ENCODE peak calls at places on chromosome 21, in five cellular contexts. J is dorsolateral prefrontal cortex; S is CD8-positive, alpha-beta T cell; B is GM23248; C is effector memory CD4-positive, alpha-beta T cell. E is an unnamed sample.

GRCh38 chr21:15250384-15250783 is 185.6 kb upstream of the NRIP1 start:
- DNase-seq in J (no peak), S (no peak), B (peak; percentile 73), C (no peak), E (peak; percentile 26)

GRCh38 chr21:32516729-32517649 is 68.3 kb downstream of the TCP10L start:
- DNase-seq in J (no peak), S (no peak), B (peak; percentile 98), C (no peak), E (peak; percentile 94)

GRCh38 chr21:24514081-24514733 is 1093.1 kb downstream of the MRPL39 start:
- DNase-seq in J (no peak), S (no peak), B (peak; percentile 0), C (no peak), E (no peak)

GRCh38 chr21:29350246-29350779 is 51.6 kb downstream of the BACH1 start:
- DNase-seq in J (no peak), S (no peak), B (no peak), C (no peak), E (no peak)

GRCh38 chr21:38774152-38774551 is 31.6 kb upstream of the ETS2 start:
- DNase-seq in J (no peak), S (no peak), B (no peak), C (no peak), E (peak; percentile 62)

GRCh38 chr21:29072873-29073221 is 601 bp downstream of the CCT8 start:
- DNase-seq in J (no peak), S (no peak), B (peak; percentile 73), C (no peak), E (peak; percentile 54)

GRCh38 chr21:32604484-32604883 is 7.7 kb downstream of the CFAP298 start:
- DNase-seq in J (no peak), S (no peak), B (no peak), C (no peak), E (no peak)

GRCh38 chr21:36126621-36127110 is 8.2 kb upstream of the CBR3 start:
- DNase-seq in J (no peak), S (no peak), B (no peak), C (no peak), E (no peak)

GRCh38 chr21:30668776-30669175 is 26.1 kb downstream of the KRTAP20-3 start:
- DNase-seq in J (no peak), S (no peak), B (no peak), C (no peak), E (no peak)

GRCh38 chr21:31182231-31183129 is 144.2 kb upstream of the KRTAP19-8 start:
- DNase-seq in J (no peak), S (peak; percentile 66), B (no peak), C (peak; percentile 57), E (no peak)

GRCh38 chr21:17803536-17803935 is 15.6 kb downstream of the C21orf91 start:
- DNase-seq in J (no peak), S (no peak), B (no peak), C (no peak), E (no peak)

GRCh38 chr21:20720623-20721022 is 277.6 kb upstream of the NCAM2 start:
- DNase-seq in J (no peak), S (no peak), B (no peak), C (no peak), E (no peak)

GRCh38 chr21:26067836-26068401 is 102.7 kb downstream of the APP start:
- DNase-seq in J (no peak), S (no peak), B (no peak), C (no peak), E (peak; percentile 28)

GRCh38 chr21:36229181-36229580 is 72.6 kb downstream of the DOP1B start:
- DNase-seq in J (no peak), S (no peak), B (no peak), C (no peak), E (no peak)

GRCh38 chr21:39062196-39062900 is 120.9 kb downstream of the PSMG1 start:
- DNase-seq in J (no peak), S (no peak), B (no peak), C (no peak), E (no peak)

GRCh38 chr21:16588433-16588860 is 858.7 kb downstream of the USP25 start:
- DNase-seq in J (peak; percentile 93), S (no peak), B (peak; percentile 96), C (no peak), E (no peak)

GRCh38 chr21:38756746-38757145 is 49.0 kb upstream of the ETS2 start:
- DNase-seq in J (no peak), S (no peak), B (peak; percentile 90), C (no peak), E (no peak)

GRCh38 chr21:27329255-27329851 is 362.5 kb upstream of the ADAMTS5 start:
- DNase-seq in J (no peak), S (no peak), B (no peak), C (no peak), E (no peak)

GRCh38 chr21:25331286-25331685 is 276.0 kb downstream of the MRPL39 start:
- DNase-seq in J (no peak), S (no peak), B (peak; percentile 16), C (no peak), E (no peak)

GRCh38 chr21:18970416-18970815 is 566.8 kb upstream of the TMPRSS15 start:
- DNase-seq in J (no peak), S (no peak), B (no peak), C (no peak), E (no peak)

GRCh38 chr21:29271927-29272333 is 26.8 kb upstream of the BACH1 start:
- DNase-seq in J (no peak), S (no peak), B (peak; percentile 5), C (no peak), E (no peak)

GRCh38 chr21:39712976-39713375 is 32.0 kb upstream of the IGSF5 start:
- DNase-seq in J (no peak), S (no peak), B (no peak), C (no peak), E (no peak)

GRCh38 chr21:29305561-29305960 is 6.8 kb downstream of the BACH1 start:
- DNase-seq in J (no peak), S (no peak), B (no peak), C (no peak), E (no peak)

GRCh38 chr21:29376556-29376955 is 77.8 kb downstream of the BACH1 start:
- DNase-seq in J (no peak), S (peak; percentile 41), B (peak; percentile 46), C (peak; percentile 18), E (peak; percentile 12)

GRCh38 chr21:36079010-36079649 is 9.3 kb downstream of the CBR1 start:
- DNase-seq in J (no peak), S (no peak), B (peak; percentile 40), C (no peak), E (no peak)

GRCh38 chr21:32747396-32747795 is 19.6 kb upstream of the SYNJ1 start:
- DNase-seq in J (no peak), S (no peak), B (no peak), C (no peak), E (no peak)

GRCh38 chr21:39316062-39316461 is 2.6 kb upstream of the BRWD1 start:
- DNase-seq in J (no peak), S (no peak), B (peak; percentile 19), C (no peak), E (no peak)

GRCh38 chr21:39564200-39564599 is 48.5 kb upstream of the B3GALT5 start:
- DNase-seq in J (no peak), S (no peak), B (no peak), C (no peak), E (no peak)

GRCh38 chr21:16082038-16082816 is 352.4 kb downstream of the USP25 start:
- DNase-seq in J (no peak), S (no peak), B (peak; percentile 72), C (no peak), E (peak; percentile 78)

GRCh38 chr21:33403128-33403785 is at the start of gene IFNGR2:
- DNase-seq in J (no peak), S (peak; percentile 62), B (peak; percentile 58), C (peak; percentile 25), E (no peak)

GRCh38 chr21:18529253-18529652 is 125.7 kb upstream of the TMPRSS15 start:
- DNase-seq in J (no peak), S (no peak), B (peak; percentile 0), C (no peak), E (peak; percentile 91)

GRCh38 chr21:16468191-16468590 is 738.4 kb downstream of the USP25 start:
- DNase-seq in J (no peak), S (no peak), B (peak; percentile 44), C (no peak), E (no peak)

DNA sequence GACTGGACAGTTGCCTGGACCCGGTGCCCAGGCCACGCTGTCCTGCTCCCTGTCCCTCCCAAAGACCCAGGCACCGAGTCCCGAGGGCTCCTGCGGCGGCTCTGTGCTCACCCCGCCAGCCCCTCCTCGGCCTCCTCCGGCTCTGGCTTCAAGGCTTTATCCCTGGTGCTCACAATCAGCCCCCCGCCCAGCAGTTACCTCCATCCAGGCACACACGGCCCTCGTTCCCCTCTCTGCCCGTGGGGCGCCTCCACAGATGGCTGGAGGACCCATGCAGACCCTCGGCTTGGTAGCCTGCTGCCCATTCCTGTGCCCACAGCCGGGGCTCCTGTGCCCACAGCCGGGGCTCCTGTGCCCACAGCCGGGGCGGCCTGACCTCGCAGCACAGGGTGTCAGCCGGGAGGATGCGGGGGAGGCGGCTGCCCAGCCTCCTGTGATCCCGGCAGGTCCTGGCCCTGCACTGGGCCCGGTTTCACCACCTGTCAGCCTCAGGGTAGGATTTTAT is 52.3 kb upstream of the COL18A1 start:
- DNase-seq in J (no peak), S (no peak), B (no peak), C (no peak), E (no peak)
- H3K27ac ChIP-seq in J (no peak overlapping the region), S (no peak overlapping the region), B (no peak overlapping the region), C (no peak overlapping the region), E (no peak overlapping the region)

DNA sequence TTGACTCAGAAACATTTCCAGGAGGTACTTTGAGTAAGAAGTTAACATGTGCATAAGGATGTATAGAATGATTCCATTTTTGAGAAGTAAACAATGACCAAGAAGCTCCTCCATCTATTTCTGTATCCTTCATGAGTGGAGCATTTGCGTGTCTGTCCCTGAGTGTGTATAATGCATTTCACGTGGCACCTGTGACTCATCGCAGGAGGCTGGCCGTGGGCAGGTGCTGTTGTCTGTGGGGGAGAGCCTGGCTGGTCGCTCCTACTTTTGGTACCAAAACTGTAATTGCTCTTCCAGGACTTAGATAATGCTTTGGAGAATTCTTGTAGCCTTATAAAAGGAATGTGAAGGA is 16.5 kb downstream of the SLC37A1 start:
- DNase-seq in J (no peak), S (no peak), B (no peak), C (no peak), E (no peak)
- H3K27ac ChIP-seq in J (no peak overlapping the region), S (no peak overlapping the region), B (no peak overlapping the region), C (no peak overlapping the region), E (no peak overlapping the region)

GRCh38 chr21:45103966-45104520 is 29.7 kb downstream of the ADARB1 start:
- DNase-seq in J (no peak), S (no peak), B (no peak), C (no peak), E (no peak)
- H3K27ac ChIP-seq in J (no peak overlapping the region), S (no peak overlapping the region), B (no peak overlapping the region), C (no peak overlapping the region), E (no peak overlapping the region)

DNA sequence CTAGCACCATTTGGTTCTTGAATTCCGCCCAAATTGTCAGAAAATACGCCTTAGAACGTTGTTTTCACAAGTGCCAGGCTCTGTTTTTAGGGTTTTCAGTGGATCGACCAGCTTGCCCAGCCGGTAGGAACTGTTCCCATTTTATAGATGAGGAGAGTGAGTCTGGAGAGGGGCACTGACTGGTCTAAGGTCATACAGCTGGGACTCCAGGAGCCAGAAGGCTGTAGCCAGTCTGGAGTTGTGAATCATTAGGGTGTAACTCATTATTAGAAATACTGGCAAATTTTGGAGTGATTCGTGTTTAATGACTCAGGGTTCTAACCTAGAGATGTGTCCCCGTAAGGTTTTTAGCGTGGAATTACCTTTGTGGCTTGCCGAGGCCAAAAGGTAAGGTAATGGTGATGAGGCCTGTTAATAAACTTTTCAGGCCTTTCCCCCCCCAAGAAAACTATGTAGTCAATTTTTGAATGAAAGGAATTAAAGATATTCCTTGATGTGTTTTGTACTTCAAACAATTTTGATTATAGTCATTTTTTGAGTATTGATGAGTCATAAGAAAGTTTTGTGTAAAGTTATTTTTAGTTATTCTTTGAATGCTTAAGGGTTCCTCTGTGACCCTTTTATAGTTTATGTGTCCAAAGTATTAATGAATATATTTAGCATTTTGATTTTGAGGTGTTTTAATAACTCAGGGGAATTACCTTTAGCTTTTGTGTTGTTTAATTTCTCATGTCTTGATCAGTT is 2.1 kb downstream of the DYRK1A start:
- DNase-seq in J (no peak), S (no peak), B (peak; percentile 88), C (no peak), E (peak; percentile 50)
- H3K27ac ChIP-seq in J (peak overlapping the region; percentile 100), S (peak overlapping the region; percentile 92), B (peak overlapping the region; percentile 95), C (peak overlapping the region; percentile 98), E (peak overlapping the region; percentile 95)

E was measured in endothelial cell of umbilical vein.